ENCODE peak calls at places on chromosomes 5 and 9, in six cellular contexts. H, K, X, R, Z and C are unnamed samples.

GRCh38 chr5:78622302-78622971 is 26.1 kb downstream of the LHFPL2 start:
- DNase-seq in R (no peak), X (peak), H (no peak), Z (no peak), K (no peak), C (no peak)

GRCh38 chr5:136082390-136083193 is 50.1 kb upstream of the SMAD5 start:
- DNase-seq in Z (peak), R (peak), X (peak), K (peak), H (no peak), C (peak)

GRCh38 chr9:134955801-134956200 is 38.1 kb upstream of the FCN1 start:
- DNase-seq in H (no peak), K (no peak), Z (no peak), X (no peak), R (peak), C (no peak)

GRCh38 chr9:116322521-116322920 is 168.9 kb downstream of the PAPPA start:
- DNase-seq in H (no peak), R (no peak), Z (no peak), K (peak), X (no peak), C (no peak)

GRCh38 chr9:29212590-29213373 is 1639.5 kb upstream of the C9orf72 start:
- DNase-seq in K (no peak), H (peak), X (peak), R (peak), Z (peak), C (no peak)

GRCh38 chr9:127139775-127140174 is 17.3 kb upstream of the ANGPTL2 start:
- DNase-seq in X (no peak), K (no peak), H (no peak), Z (no peak), R (no peak), C (no peak)

GRCh38 chr9:109477269-109478203 is 20.6 kb downstream of the PTPN3 start:
- DNase-seq in K (no peak), Z (no peak), R (no peak), H (peak), X (peak), C (no peak)

GRCh38 chr9:111896942-111897830 is 572 bp downstream of the UGCG start:
- DNase-seq in K (peak), R (peak), X (peak), Z (peak), H (peak), C (peak)

GRCh38 chr5:8857051-8857450 is 688.8 kb downstream of the SEMA5A start:
- DNase-seq in X (no peak), R (no peak), K (peak), H (no peak), Z (no peak), C (no peak)

GRCh38 chr5:15132816-15133405 is 261.3 kb upstream of the ANKH start:
- DNase-seq in K (no peak), H (no peak), X (no peak), R (no peak), Z (no peak), C (no peak)

GRCh38 chr5:16572289-16573015 is 44.3 kb downstream of the RETREG1 start:
- DNase-seq in X (no peak), H (no peak), K (no peak), R (no peak), Z (no peak), C (no peak)

GRCh38 chr9:112783551-112783954 is 33.0 kb downstream of the SNX30 start:
- DNase-seq in H (no peak), X (peak), R (no peak), K (no peak), Z (no peak), C (no peak)

GRCh38 chr9:96125624-96126023 is 176.4 kb downstream of the HSD17B3 start:
- DNase-seq in X (no peak), H (no peak), K (no peak), R (no peak), Z (no peak), C (no peak)

GRCh38 chr9:97717866-97718265 is 20.7 kb upstream of the XPA start:
- DNase-seq in X (no peak), K (no peak), Z (no peak), R (peak), H (no peak), C (no peak)

GRCh38 chr5:82107277-82107676 is 135.5 kb downstream of the ATG10 start:
- DNase-seq in X (no peak), K (peak), R (no peak), H (no peak), Z (peak), C (no peak)

GRCh38 chr5:124697912-124698690 is 48.3 kb downstream of the ZNF608 start:
- DNase-seq in Z (no peak), K (peak), X (peak), R (no peak), H (no peak), C (no peak)

GRCh38 chr9:6632516-6633328 is 12.8 kb downstream of the GLDC start:
- DNase-seq in X (peak), R (peak), H (no peak), Z (no peak), K (no peak), C (no peak)

GRCh38 chr9:136015656-136016055 is 54.5 kb upstream of the UBAC1 start:
- DNase-seq in H (no peak), R (no peak), K (no peak), Z (no peak), X (peak), C (no peak)